ENCODE peak calls at places on chromosomes 6 and 20, in six cellular contexts. R is body of pancreas, V is endothelial cell of umbilical vein, X is adrenal gland, L is aorta, K is mammary epithelial cell. N is an unnamed sample.

GRCh38 chr6:165218816-165219215 is 90.6 kb downstream of the C6orf118 start:
- DNase-seq in X (no peak), R (no peak), K (peak), L (no peak), V (no peak), N (no peak)

GRCh38 chr20:46283426-46283825 is 24.9 kb downstream of the CDH22 start:
- DNase-seq in R (no peak), K (peak), L (no peak), V (no peak), X (no peak), N (no peak)

GRCh38 chr6:114520976-114521375 is 178.2 kb upstream of the HS3ST5 start:
- DNase-seq in L (no peak), X (no peak), V (no peak), K (no peak), R (no peak), N (no peak)

GRCh38 chr6:20875369-20875963 is 341.2 kb downstream of the CDKAL1 start:
- DNase-seq in L (no peak), V (peak), X (no peak), K (peak), R (no peak), N (peak)

GRCh38 chr6:110554966-110555460 is 78.6 kb upstream of the SLC22A16 start:
- DNase-seq in V (no peak), K (no peak), X (no peak), L (no peak), R (no peak), N (no peak)

GRCh38 chr6:7115452-7116223 is 7.9 kb downstream of the RREB1 start:
- DNase-seq in R (no peak), X (no peak), L (no peak), K (no peak), V (no peak), N (no peak)

GRCh38 chr20:58131111-58131510 is 97.3 kb downstream of the ANKRD60 start:
- DNase-seq in L (peak), X (no peak), R (no peak), V (no peak), K (no peak), N (peak)

GRCh38 chr6:116531675-116532570 is 13.6 kb downstream of the TRAPPC3L start:
- DNase-seq in X (peak), R (peak), K (peak), V (peak), L (peak), N (no peak)

GRCh38 chr20:3927486-3928291 is 38.5 kb downstream of the PANK2 start:
- DNase-seq in L (peak), V (no peak), X (peak), R (no peak), K (no peak), N (no peak)

GRCh38 chr6:32047084-32047478 is 8.9 kb downstream of the CYP21A2 start:
- DNase-seq in V (peak), R (no peak), X (peak), K (no peak), L (peak), N (no peak)

GRCh38 chr6:90005048-90005827 is 111.0 kb downstream of the GJA10 start:
- DNase-seq in K (no peak), L (peak), X (no peak), R (no peak), V (no peak), N (no peak)

GRCh38 chr20:1286267-1287036 is 20.4 kb downstream of the SNPH start:
- DNase-seq in R (no peak), X (no peak), V (no peak), K (no peak), L (no peak), N (no peak)

GRCh38 chr6:105501246-105501645 is 98.4 kb upstream of the PREP start:
- DNase-seq in R (no peak), X (no peak), V (no peak), L (no peak), K (no peak), N (no peak)

GRCh38 chr6:158559895-158560786 is at the start of gene TMEM181:
- DNase-seq in X (peak), V (peak), K (peak), R (peak), L (peak), N (peak)

GRCh38 chr6:332671-333070 is 40.4 kb downstream of the DUSP22 start:
- DNase-seq in V (peak), L (no peak), K (peak), X (no peak), R (no peak), N (no peak)

GRCh38 chr6:129108337-129108736 is 225.4 kb downstream of the LAMA2 start:
- DNase-seq in K (no peak), R (no peak), X (no peak), V (no peak), L (no peak), N (no peak)

GRCh38 chr6:152277826-152278247 is 359.3 kb downstream of the SYNE1 start:
- DNase-seq in X (no peak), R (peak), V (no peak), K (no peak), L (no peak), N (peak)

GRCh38 chr20:21796059-21796458 is 90.6 kb downstream of the PAX1 start:
- DNase-seq in L (no peak), X (no peak), V (no peak), R (no peak), K (no peak), N (no peak)

GRCh38 chr20:51372176-51372803 is 170.2 kb downstream of the NFATC2 start:
- DNase-seq in X (peak), V (peak), R (peak), L (peak), K (peak), N (peak)

GRCh38 chr6:134389658-134390057 is 71.7 kb upstream of the SGK1 start:
- DNase-seq in L (no peak), V (no peak), K (no peak), X (no peak), R (peak), N (no peak)

GRCh38 chr6:8749449-8749848 is 314.1 kb upstream of the SLC35B3 start:
- DNase-seq in X (no peak), V (no peak), R (no peak), K (no peak), L (no peak), N (no peak)

GRCh38 chr20:25059866-25060465 is 2.0 kb upstream of the ACSS1 start:
- DNase-seq in K (no peak), X (peak), R (peak), L (no peak), V (no peak), N (no peak)

GRCh38 chr20:4217349-4217761 is 202.0 kb upstream of the RNF24 start:
- DNase-seq in K (peak), L (no peak), X (no peak), R (no peak), V (no peak), N (peak)

GRCh38 chr20:1281279-1282057 is 15.4 kb downstream of the SNPH start:
- DNase-seq in R (no peak), L (peak), V (no peak), K (no peak), X (no peak), N (no peak)

GRCh38 chr20:44331201-44331600 is 5.6 kb upstream of the R3HDML start:
- DNase-seq in K (no peak), X (no peak), L (no peak), R (no peak), V (no peak), N (no peak)

GRCh38 chr20:44328428-44328827 is 8.4 kb upstream of the R3HDML start:
- DNase-seq in L (no peak), R (no peak), K (no peak), V (no peak), X (no peak), N (no peak)

GRCh38 chr20:44324343-44324742 is 12.5 kb upstream of the R3HDML start:
- DNase-seq in X (no peak), L (no peak), K (peak), R (no peak), V (no peak), N (no peak)

GRCh38 chr20:44326391-44327159 is 10.3 kb upstream of the R3HDML start:
- DNase-seq in V (no peak), L (no peak), X (no peak), K (no peak), R (peak), N (peak)
- H3K4me3 ChIP-seq in V (no peak), L (no peak), X (peak), K (no peak), R (no peak), N (peak)

DNA sequence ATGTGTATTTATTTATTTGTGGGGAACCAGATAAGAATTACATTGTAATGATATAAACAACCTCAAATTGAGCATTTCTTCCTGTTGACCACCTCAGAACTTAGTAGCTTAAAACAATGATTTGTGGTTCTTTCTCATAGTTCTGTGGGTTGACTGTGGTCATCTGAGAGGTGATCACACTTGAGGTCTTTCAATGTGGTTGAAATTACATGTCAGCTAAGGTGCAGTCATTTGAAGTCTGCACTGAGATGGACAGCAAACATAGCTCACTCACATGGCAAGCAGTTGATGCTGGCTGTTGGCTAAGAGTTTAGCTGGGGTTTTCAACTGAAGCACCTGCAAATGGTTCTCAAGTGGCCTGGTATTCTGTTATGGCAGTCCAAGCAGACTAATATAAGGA is 436.7 kb upstream of the MAP3K7 start:
- DNase-seq in K (no peak), X (no peak), V (no peak), R (no peak), L (no peak), N (no peak)
- H3K4me3 ChIP-seq in K (no peak), X (no peak), V (no peak), R (no peak), L (no peak), N (no peak)

DNA sequence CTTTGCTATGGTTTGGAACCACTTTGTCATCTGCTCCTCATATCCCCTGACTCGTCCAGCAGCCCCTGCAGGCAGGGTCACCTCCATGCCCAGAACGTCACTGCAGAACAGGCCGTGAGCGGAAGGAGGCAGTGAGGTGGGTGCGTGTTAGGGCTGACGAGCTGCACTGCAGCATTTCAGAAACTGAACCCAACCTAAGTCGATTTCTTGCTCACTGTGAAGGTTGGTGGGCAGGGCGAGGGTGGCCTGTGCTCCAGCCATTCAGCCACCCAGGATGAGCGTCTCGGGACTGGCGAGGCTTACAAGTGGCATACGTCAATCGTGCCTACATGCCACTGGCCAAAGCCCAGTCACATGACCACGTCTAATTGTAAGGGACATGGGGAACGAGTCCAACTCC is 289.2 kb downstream of the TAF4 start:
- DNase-seq in X (no peak), R (no peak), K (no peak), V (no peak), L (peak), N (no peak)
- H3K4me3 ChIP-seq in X (no peak), R (no peak), K (no peak), V (no peak), L (no peak), N (no peak)

GRCh38 chr6:25942561-25943147 is 12.2 kb upstream of the SLC17A2 start:
- DNase-seq in R (no peak), V (peak), L (no peak), X (no peak), K (peak), N (no peak)
- H3K4me3 ChIP-seq in R (no peak), V (no peak), L (no peak), X (no peak), K (no peak), N (no peak)

GRCh38 chr20:62832212-62832922 is 15.5 kb downstream of the COL9A3 start:
- DNase-seq in V (no peak), X (peak), K (no peak), L (peak), R (peak), N (no peak)
- H3K4me3 ChIP-seq in V (no peak), X (no peak), K (no peak), L (no peak), R (no peak), N (no peak)

GRCh38 chr6:44342489-44342888 is at the start of gene SPATS1:
- DNase-seq in V (no peak), X (no peak), L (peak), R (peak), K (no peak), N (no peak)
- H3K4me3 ChIP-seq in V (no peak), X (no peak), L (no peak), R (no peak), K (no peak), N (no peak)

GRCh38 chr6:132511159-132511835 is 1.6 kb downstream of the STX7 start:
- DNase-seq in L (no peak), K (no peak), R (no peak), X (no peak), V (peak), N (no peak)
- H3K4me3 ChIP-seq in L (peak), K (peak), R (no peak), X (peak), V (peak), N (peak)

GRCh38 chr6:149766156-149766768 is 16.7 kb downstream of the PCMT1 start:
- DNase-seq in R (no peak), X (no peak), K (peak), L (no peak), V (peak), N (no peak)
- H3K4me3 ChIP-seq in R (no peak), X (no peak), K (no peak), L (no peak), V (no peak), N (no peak)

N was measured in Caco-2.